ENCODE peak calls at places on chromosomes 4 and X, in nine cellular contexts. P is Calu3, O is nephron progenitor cell, H is GM20000, U is adrenal gland, D is H1, S is AG04450, N is AG04449, G is neural crest cell. X is an unnamed sample.

GRCh38 chr4:85780664-85781063 is 305.7 kb downstream of the ARHGAP24 start:
- DNase-seq in P (no peak), O (no peak), H (no peak), U (no peak), D (no peak), S (no peak), N (no peak), G (no peak), X (no peak)

GRCh38 chr4:78293841-78294301 is 236.7 kb downstream of the FRAS1 start:
- DNase-seq in P (peak; percentile 11), O (no peak), H (no peak), U (no peak), D (no peak), S (peak; percentile 48), N (peak; percentile 91), G (no peak), X (no peak)

GRCh38 chrX:23390979-23391378 is 56.3 kb downstream of the PTCHD1 start:
- DNase-seq in P (no peak), O (no peak), H (no peak), U (no peak), D (no peak), S (no peak), N (no peak), G (no peak), X (no peak)

GRCh38 chr4:172762902-172763301 is 405.7 kb upstream of the GALNT7 start:
- DNase-seq in P (no peak), O (no peak), H (no peak), U (no peak), D (no peak), S (no peak), N (no peak), G (no peak), X (no peak)

GRCh38 chr4:82284475-82284857 is 89.3 kb downstream of the HNRNPD start:
- DNase-seq in P (no peak), O (no peak), H (no peak), U (no peak), D (no peak), S (no peak), N (no peak), G (peak; percentile 4), X (no peak)

GRCh38 chrX:30212172-30212571 is 3.2 kb upstream of the MAGEB2 start:
- DNase-seq in P (no peak), O (no peak), H (no peak), U (no peak), D (no peak), S (no peak), N (no peak), G (no peak), X (no peak)

GRCh38 chrX:35728481-35728880 is 69.7 kb upstream of the MAGEB16 start:
- DNase-seq in P (no peak), O (no peak), H (no peak), U (no peak), D (no peak), S (no peak), N (no peak), G (no peak), X (no peak)

GRCh38 chr4:10100734-10101216 is 15.8 kb downstream of the WDR1 start:
- DNase-seq in P (no peak), O (no peak), H (no peak), U (no peak), D (no peak), S (no peak), N (no peak), G (no peak), X (no peak)

GRCh38 chr4:173270312-173271027 is 63.7 kb downstream of the HMGB2 start:
- DNase-seq in P (no peak), O (no peak), H (no peak), U (no peak), D (no peak), S (no peak), N (no peak), G (no peak), X (no peak)

GRCh38 chr4:80694178-80694577 is 336.3 kb upstream of the BMP3 start:
- DNase-seq in P (peak; percentile 11), O (no peak), H (no peak), U (no peak), D (no peak), S (no peak), N (no peak), G (no peak), X (no peak)

GRCh38 chrX:24672701-24673190 is 21.0 kb upstream of the POLA1 start:
- DNase-seq in P (peak; percentile 27), O (no peak), H (no peak), U (no peak), D (no peak), S (no peak), N (no peak), G (peak; percentile 52), X (no peak)

GRCh38 chr4:86670298-86670697 is 76.2 kb downstream of the PTPN13 start:
- DNase-seq in P (no peak), O (no peak), H (no peak), U (no peak), D (no peak), S (no peak), N (no peak), G (no peak), X (no peak)

GRCh38 chrX:132744470-132744869 is 214.0 kb downstream of the HS6ST2 start:
- DNase-seq in P (no peak), O (no peak), H (no peak), U (no peak), D (no peak), S (no peak), N (no peak), G (no peak), X (no peak)

GRCh38 chr4:25068386-25068785 is 37.6 kb upstream of the LGI2 start:
- DNase-seq in P (no peak), O (no peak), H (no peak), U (no peak), D (no peak), S (no peak), N (no peak), G (no peak), X (no peak)

GRCh38 chr4:119014658-119015057 is 121.0 kb upstream of the MYOZ2 start:
- DNase-seq in P (no peak), O (no peak), H (no peak), U (no peak), D (no peak), S (no peak), N (no peak), G (no peak), X (no peak)

DNA sequence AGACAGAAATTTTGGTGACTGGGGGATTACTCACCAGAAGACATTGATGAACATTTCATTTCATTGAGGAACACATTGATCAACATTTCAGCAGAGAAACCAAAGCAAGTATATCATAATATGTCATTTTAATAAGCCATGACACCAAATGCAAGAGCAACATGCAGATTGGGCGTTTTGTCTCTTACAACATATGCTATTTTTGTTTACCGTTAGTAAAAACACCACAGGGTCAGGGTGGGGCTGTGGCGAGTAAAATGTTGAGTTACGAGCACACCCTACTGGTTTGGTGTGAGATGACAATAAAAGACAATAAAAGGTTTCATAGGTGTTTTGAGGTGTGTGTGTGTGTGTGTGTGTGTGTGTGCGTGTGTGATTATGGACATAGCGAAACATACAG is 294.5 kb downstream of the PDGFC start:
- DNase-seq in P (peak; percentile 42), O (peak; percentile 18), H (peak; percentile 4), U (no peak), D (no peak), S (no peak), N (no peak), G (no peak), X (peak; percentile 28)
- TF ChIP-seq CTCF in P (peak; percentile 37), O (peak; percentile 44), H (no peak), U (peak; percentile 24), D (peak; percentile 71), S (no peak), N (peak; percentile 17), G (peak; percentile 62), X (peak; percentile 58)

GRCh38 chr4:1208970-1209704 is 36.8 kb upstream of the SPON2 start:
- DNase-seq in P (no peak), O (no peak), H (no peak), U (no peak), D (no peak), S (no peak), N (no peak), G (no peak), X (no peak)
- TF ChIP-seq CTCF in P (no peak), O (no peak), H (no peak), U (no peak), D (no peak), S (no peak), N (no peak), G (no peak), X (no peak)

GRCh38 chr4:124290678-124291077 is 421.9 kb downstream of the ANKRD50 start:
- DNase-seq in P (no peak), O (no peak), H (no peak), U (no peak), D (no peak), S (no peak), N (no peak), G (no peak), X (no peak)

GRCh38 chr4:124288706-124289486 is 423.6 kb downstream of the ANKRD50 start:
- DNase-seq in P (no peak), O (no peak), H (no peak), U (no peak), D (no peak), S (no peak), N (no peak), G (no peak), X (no peak)
- TF ChIP-seq CTCF in P (no peak), O (no peak), H (no peak), U (no peak), D (no peak), S (no peak), N (no peak), G (no peak), X (no peak)

GRCh38 chrX:103571121-103571520 is 14.2 kb upstream of the TCEAL4 start:
- DNase-seq in P (no peak), O (no peak), H (no peak), U (no peak), D (no peak), S (no peak), N (no peak), G (no peak), X (no peak)

GRCh38 chrX:103571726-103572125 is 13.6 kb upstream of the TCEAL4 start:
- DNase-seq in P (no peak), O (no peak), H (no peak), U (no peak), D (no peak), S (no peak), N (no peak), G (no peak), X (no peak)

GRCh38 chrX:103562801-103563200 is 22.5 kb upstream of the TCEAL4 start:
- DNase-seq in P (no peak), O (no peak), H (no peak), U (no peak), D (no peak), S (no peak), N (no peak), G (no peak), X (no peak)

GRCh38 chrX:103565197-103565596 is 20.1 kb upstream of the TCEAL4 start:
- DNase-seq in P (no peak), O (no peak), H (no peak), U (no peak), D (no peak), S (no peak), N (no peak), G (no peak), X (no peak)

DNA sequence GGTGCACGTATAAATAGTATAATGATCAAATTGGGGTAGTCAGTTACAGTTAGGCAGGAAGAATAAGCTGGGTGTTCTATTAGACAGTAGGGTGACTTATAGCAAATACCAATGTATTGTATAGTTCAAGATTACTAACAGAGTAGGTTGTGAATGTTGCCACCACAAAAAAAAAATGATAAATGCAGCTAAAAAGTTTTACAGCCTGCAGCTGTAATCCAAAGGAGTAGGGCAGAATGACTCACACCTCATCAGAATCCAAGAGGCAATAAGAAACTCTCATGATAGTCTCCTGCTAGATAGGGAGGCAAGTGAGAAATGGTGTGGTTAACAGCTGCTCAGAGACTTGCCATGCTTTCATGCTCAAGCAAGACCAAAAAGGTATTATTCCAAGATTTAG is 19.6 kb upstream of the TCEAL4 start:
- DNase-seq in P (no peak), O (no peak), H (no peak), U (no peak), D (no peak), S (peak; percentile 6), N (peak; percentile 24), G (no peak), X (no peak)
- TF ChIP-seq CTCF in P (no peak), O (no peak), H (no peak), U (no peak), D (no peak), S (no peak), N (no peak), G (no peak), X (no peak)

X was measured in Panc1.